ENCODE peak calls at places on chromosomes 13 and 19, in eight cellular contexts. V, I, Z, E, N, J, X and W are unnamed samples.

GRCh38 chr19:53903055-53903680 is 5.9 kb upstream of the CACNG7 start:
- DNase-seq in V (no peak), I (no peak), Z (peak; percentile 65), E (peak; percentile 46), N (no peak), J (no peak), X (peak; percentile 52), W (peak; percentile 50)

GRCh38 chr19:49805822-49806612 is 7.1 kb downstream of the FUZ start:
- DNase-seq in V (no peak), I (no peak), Z (no peak), E (no peak), N (no peak), J (no peak), X (no peak), W (no peak)

GRCh38 chr13:97133955-97134354 is 88.2 kb upstream of the MBNL2 start:
- DNase-seq in V (no peak), I (no peak), Z (no peak), E (no peak), N (peak; percentile 48), J (no peak), X (peak; percentile 41), W (no peak)

GRCh38 chr13:85985791-85986190 is 186.6 kb upstream of the SLITRK6 start:
- DNase-seq in V (no peak), I (no peak), Z (no peak), E (no peak), N (no peak), J (no peak), X (peak; percentile 81), W (no peak)

GRCh38 chr19:51686171-51686570 is 7.0 kb upstream of the SPACA6 start:
- DNase-seq in V (no peak), I (no peak), Z (no peak), E (no peak), N (no peak), J (no peak), X (peak; percentile 47), W (no peak)

GRCh38 chr19:55131421-55131820 is 14.0 kb upstream of the PPP1R12C start:
- DNase-seq in V (no peak), I (no peak), Z (no peak), E (no peak), N (no peak), J (peak; percentile 21), X (no peak), W (no peak)

GRCh38 chr19:49490287-49491029 is 3.0 kb downstream of the RPL13A start:
- DNase-seq in V (no peak), I (no peak), Z (no peak), E (no peak), N (no peak), J (no peak), X (no peak), W (no peak)

GRCh38 chr19:44476559-44477408 is 23.5 kb downstream of the ZNF180 start:
- DNase-seq in V (no peak), I (no peak), Z (no peak), E (peak; percentile 8), N (no peak), J (no peak), X (peak; percentile 12), W (peak; percentile 34)

GRCh38 chr13:109211616-109212015 is 574.8 kb downstream of the IRS2 start:
- DNase-seq in V (no peak), I (no peak), Z (no peak), E (no peak), N (no peak), J (no peak), X (peak; percentile 52), W (peak; percentile 40)

GRCh38 chr19:17938092-17938845 is 5.5 kb downstream of the CCDC124 start:
- DNase-seq in V (peak; percentile 70), I (peak; percentile 84), Z (peak; percentile 86), E (peak; percentile 64), N (peak; percentile 44), J (peak; percentile 26), X (peak; percentile 89), W (peak; percentile 87)

GRCh38 chr13:105464249-105464648 is 1071.2 kb downstream of the EFNB2 start:
- DNase-seq in V (no peak), I (no peak), Z (no peak), E (no peak), N (no peak), J (no peak), X (peak; percentile 62), W (peak; percentile 81)

GRCh38 chr19:3687774-3688706 is 12.2 kb downstream of the PIP5K1C start:
- DNase-seq in V (no peak), I (peak; percentile 47), Z (no peak), E (no peak), N (no peak), J (no peak), X (peak; percentile 23), W (peak; percentile 17)

GRCh38 chr19:35519291-35519690 is 5.8 kb upstream of the DMKN start:
- DNase-seq in V (no peak), I (no peak), Z (no peak), E (no peak), N (no peak), J (no peak), X (peak; percentile 92), W (peak; percentile 88)

GRCh38 chr19:39846176-39846677 is at the start of gene FBL:
- DNase-seq in V (peak; percentile 99), I (peak; percentile 97), Z (peak; percentile 98), E (peak; percentile 92), N (peak; percentile 86), J (peak; percentile 19), X (peak; percentile 76), W (peak; percentile 44)

GRCh38 chr19:15444505-15445226 is 5.1 kb downstream of the WIZ start:
- DNase-seq in V (no peak), I (no peak), Z (no peak), E (no peak), N (no peak), J (no peak), X (no peak), W (no peak)

GRCh38 chr19:4744451-4745170 is 21.0 kb upstream of the DPP9 start:
- DNase-seq in V (no peak), I (no peak), Z (no peak), E (peak; percentile 51), N (no peak), J (peak; percentile 75), X (peak; percentile 90), W (peak; percentile 47)

GRCh38 chr19:30676990-30677679 is 305.0 kb downstream of the ZNF536 start:
- DNase-seq in V (no peak), I (no peak), Z (no peak), E (no peak), N (no peak), J (no peak), X (no peak), W (no peak)

GRCh38 chr13:40159736-40160135 is 504.3 kb downstream of the COG6 start:
- DNase-seq in V (no peak), I (no peak), Z (no peak), E (no peak), N (no peak), J (no peak), X (no peak), W (no peak)

GRCh38 chr13:44058067-44058466 is 178.4 kb downstream of the LACC1 start:
- DNase-seq in V (no peak), I (no peak), Z (no peak), E (no peak), N (no peak), J (no peak), X (no peak), W (no peak)